ENCODE peak calls at places on chromosomes 13 and 19, in five cellular contexts. Q is trophoblast cell, J is mesenchymal stem cell, O is neuronal stem cell, U is H1. S is an unnamed sample.

GRCh38 chr13:46386996-46387851 is at the start of gene RUBCNL:
- DNase-seq in Q (peak; percentile 33), J (peak; percentile 41), O (peak; percentile 57), U (peak; percentile 77), S (peak; percentile 70)

GRCh38 chr19:55591555-55591954 is 7.8 kb downstream of the FIZ1 start:
- DNase-seq in U (peak; percentile 47), Q (no peak), O (no peak), J (no peak), S (peak; percentile 62)

GRCh38 chr13:68190826-68191225 is 960.7 kb upstream of the PCDH9 start:
- DNase-seq in U (no peak), J (peak; percentile 26), O (no peak), Q (peak; percentile 1), S (no peak)

GRCh38 chr13:48176781-48177180 is 56.2 kb upstream of the ITM2B start:
- DNase-seq in O (no peak), J (no peak), Q (no peak), U (no peak), S (no peak)

GRCh38 chr19:41696402-41697197 is 8.5 kb upstream of the CEACAM7 start:
- DNase-seq in J (no peak), O (no peak), Q (no peak), U (no peak), S (peak; percentile 35)

GRCh38 chr19:46517471-46517870 is 21.8 kb upstream of the PNMA8B start:
- DNase-seq in J (no peak), Q (no peak), U (no peak), O (no peak), S (no peak)

GRCh38 chr19:12913871-12914690 is 5.0 kb downstream of the SYCE2 start:
- DNase-seq in O (no peak), U (no peak), J (no peak), Q (no peak), S (no peak)

GRCh38 chr19:11483176-11484111 is 2.6 kb upstream of the ELAVL3 start:
- DNase-seq in O (no peak), U (no peak), J (no peak), Q (no peak), S (peak; percentile 77)

GRCh38 chr19:6076675-6077463 is 33.4 kb downstream of the RFX2 start:
- DNase-seq in O (no peak), J (peak; percentile 83), U (no peak), Q (peak; percentile 49), S (no peak)

GRCh38 chr13:29855009-29855408 is 4.6 kb upstream of the UBL3 start:
- DNase-seq in Q (peak; percentile 63), O (no peak), J (no peak), U (no peak), S (no peak)

GRCh38 chr19:1944916-1945561 is 4.1 kb downstream of the CSNK1G2 start:
- DNase-seq in Q (no peak), J (no peak), U (no peak), O (no peak), S (no peak)

GRCh38 chr13:98548230-98548629 is 28.7 kb downstream of the STK24 start:
- DNase-seq in U (no peak), Q (no peak), J (peak; percentile 67), O (no peak), S (no peak)

GRCh38 chr19:18414504-18415176 is 4.6 kb upstream of the SSBP4 start:
- DNase-seq in O (no peak), Q (no peak), U (no peak), J (no peak), S (peak; percentile 35)

GRCh38 chr19:45569619-45570421 is 14.8 kb downstream of the OPA3 start:
- DNase-seq in U (peak; percentile 96), J (no peak), Q (peak; percentile 50), O (peak; percentile 47), S (peak; percentile 83)

GRCh38 chr13:100175803-100176182 is 86.9 kb downstream of the PCCA start:
- DNase-seq in O (no peak), U (no peak), Q (no peak), J (no peak), S (no peak)

GRCh38 chr19:48487944-48488343 is 18.8 kb downstream of the CYTH2 start:
- DNase-seq in O (no peak), Q (no peak), J (peak; percentile 46), U (no peak), S (no peak)

GRCh38 chr13:21014666-21015170 is 46.7 kb downstream of the LATS2 start:
- DNase-seq in Q (no peak), J (peak; percentile 87), O (no peak), U (no peak), S (no peak)

GRCh38 chr13:69947577-69947976 is 160.0 kb upstream of the ATXN8OS start:
- DNase-seq in Q (no peak), J (no peak), O (no peak), U (no peak), S (no peak)

GRCh38 chr19:41299046-41299754 is 10.8 kb upstream of the CCDC97 start:
- DNase-seq in J (peak; percentile 46), U (no peak), O (no peak), Q (no peak), S (no peak)

GRCh38 chr13:73754727-73755292 is 379.4 kb downstream of the KLF12 start:
- DNase-seq in O (peak; percentile 59), Q (peak; percentile 40), U (no peak), J (peak; percentile 64), S (no peak)

GRCh38 chr13:111344471-111345191 is 24.2 kb downstream of the TEX29 start:
- DNase-seq in Q (peak; percentile 16), J (peak; percentile 66), U (peak; percentile 70), O (peak; percentile 71), S (peak; percentile 95)

GRCh38 chr13:94162289-94162688 is 317.2 kb downstream of the DCT start:
- DNase-seq in U (no peak), Q (no peak), J (no peak), O (no peak), S (no peak)

GRCh38 chr13:77513719-77514335 is 21.7 kb upstream of the SCEL start:
- DNase-seq in O (no peak), Q (no peak), J (no peak), U (no peak), S (no peak)

GRCh38 chr19:34555447-34555846 is 73.9 kb downstream of the WTIP start:
- DNase-seq in U (no peak), Q (no peak), O (no peak), J (no peak), S (peak; percentile 61)

GRCh38 chr19:3059653-3060052 is 2.6 kb downstream of the TLE5 start:
- DNase-seq in J (no peak), O (no peak), U (no peak), Q (no peak), S (no peak)

GRCh38 chr13:54248306-54248705 is 1219.7 kb downstream of the OLFM4 start:
- DNase-seq in Q (no peak), J (no peak), O (no peak), U (no peak), S (no peak)

GRCh38 chr19:8001995-8002849 is 3.2 kb downstream of the ELAVL1 start:
- DNase-seq in Q (peak; percentile 86), J (peak; percentile 88), O (peak; percentile 89), U (peak; percentile 99), S (peak; percentile 95)
- H2BK12ac ChIP-seq in Q (no peak overlapping the region), J (no peak overlapping the region), O (no peak overlapping the region), U (no peak overlapping the region), S (no peak overlapping the region)

GRCh38 chr19:38386300-38386967 is 1.4 kb downstream of the GGN start:
- DNase-seq in O (no peak), U (no peak), Q (no peak), J (no peak), S (no peak)

GRCh38 chr19:38388310-38389100 is at the start of gene SPRED3:
- DNase-seq in U (peak; percentile 81), J (no peak), O (no peak), Q (no peak), S (no peak)

GRCh38 chr19:38387550-38388309 is at the start of gene GGN:
- DNase-seq in Q (peak; percentile 64), U (peak; percentile 98), O (peak; percentile 99), J (peak; percentile 98), S (peak; percentile 99)

GRCh38 chr19:38385804-38386257 is 2.0 kb downstream of the GGN start:
- DNase-seq in O (no peak), Q (no peak), J (no peak), U (no peak), S (peak; percentile 76)

GRCh38 chr19:38386968-38387549 is 775 bp downstream of the GGN start:
- DNase-seq in U (no peak), O (no peak), J (no peak), Q (no peak), S (no peak)
- H3K14ac ChIP-seq in U (no peak overlapping the region), O (no peak overlapping the region), J (no peak overlapping the region), Q (no peak overlapping the region), S (no peak overlapping the region)

GRCh38 chr13:36344173-36344572 is 2.0 kb downstream of the SPART start:
- DNase-seq in U (no peak), O (no peak), J (peak; percentile 89), Q (peak; percentile 41), S (no peak)

GRCh38 chr13:36337938-36338337 is 8.3 kb downstream of the SPART start:
- DNase-seq in U (no peak), J (no peak), Q (no peak), O (no peak), S (no peak)

GRCh38 chr13:36341718-36342117 is 4.5 kb downstream of the SPART start:
- DNase-seq in J (peak; percentile 83), U (no peak), Q (no peak), O (no peak), S (no peak)

GRCh38 chr13:36343766-36344165 is 2.4 kb downstream of the SPART start:
- DNase-seq in U (no peak), Q (no peak), O (no peak), J (no peak), S (no peak)

DNA sequence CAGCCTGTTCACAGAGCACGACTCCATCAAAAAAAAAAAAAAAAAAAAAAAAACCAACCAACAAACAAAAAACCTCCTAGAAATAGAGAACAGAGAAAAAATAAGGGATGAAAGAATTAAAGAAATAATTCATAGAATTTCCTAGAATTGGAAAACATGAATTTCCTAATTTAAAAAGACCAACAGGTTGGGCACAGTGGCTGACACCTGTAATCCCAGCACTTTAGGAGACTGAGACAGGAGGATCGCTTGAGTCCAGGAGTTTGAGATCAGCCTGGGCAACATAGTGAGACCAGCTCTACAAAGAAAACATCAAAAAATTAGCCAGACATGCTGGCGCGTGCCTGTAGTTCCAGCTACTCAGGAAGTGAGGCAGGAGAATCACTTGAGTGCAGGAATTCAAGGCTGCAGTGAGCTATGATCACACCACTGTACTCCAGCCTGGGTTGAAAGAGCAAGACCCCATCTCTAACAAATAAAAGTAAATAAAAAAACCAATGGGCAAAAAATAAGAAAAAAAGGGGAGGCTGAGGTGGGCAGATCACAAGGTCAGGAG is 6.5 kb downstream of the SPART start:
- DNase-seq in Q (peak; percentile 68), O (no peak), J (peak; percentile 31), U (no peak), S (no peak)
- H4K8ac ChIP-seq in Q (no peak overlapping the region), O (no peak overlapping the region), J (no peak overlapping the region), U (peak overlapping the region; percentile 15), S (no peak overlapping the region)

GRCh38 chr19:43575156-43575950 is at the start of the genes PINLYP and XRCC1:
- DNase-seq in O (peak; percentile 97), Q (peak; percentile 99), J (peak; percentile 99), U (peak; percentile 93), S (peak; percentile 98)

GRCh38 chr19:43570174-43570791 is 5.0 kb downstream of the XRCC1 start:
- DNase-seq in Q (peak; percentile 15), U (no peak), J (no peak), O (no peak), S (no peak)

GRCh38 chr19:43574424-43575155 is 737 bp downstream of the XRCC1 start:
- DNase-seq in O (no peak), J (no peak), Q (no peak), U (no peak), S (no peak)

GRCh38 chr19:43575955-43576451 is 402 bp downstream of the PINLYP start:
- DNase-seq in O (no peak), Q (peak; percentile 23), U (no peak), J (no peak), S (peak; percentile 39)

GRCh38 chr19:43572172-43572588 is 3.1 kb downstream of the XRCC1 start:
- DNase-seq in U (no peak), O (no peak), Q (no peak), J (no peak), S (no peak)
- H2BK12ac ChIP-seq in U (no peak overlapping the region), O (no peak overlapping the region), Q (no peak overlapping the region), J (no peak overlapping the region), S (no peak overlapping the region)

S was measured in H9.